ENCODE peak calls at places on chromosome 7, in seven cellular contexts. Y, A, U, R, O, H and V are unnamed samples.

GRCh38 chr7:121006731-121007315 is 18.3 kb downstream of the CPED1 start:
- ATAC-seq in R (no peak), H (no peak), A (peak; percentile 74), Y (no peak), U (peak; percentile 31), O (peak; percentile 63), V (no peak)

GRCh38 chr7:17031903-17032551 is 150.2 kb upstream of the AGR3 start:
- ATAC-seq in H (peak; percentile 69), O (no peak), U (no peak), A (no peak), Y (no peak), R (no peak), V (no peak)

GRCh38 chr7:116540743-116541142 is 15.9 kb downstream of the CAV1 start:
- ATAC-seq in H (no peak), Y (no peak), O (no peak), U (no peak), R (no peak), A (no peak), V (no peak)

GRCh38 chr7:99248391-99249067 is 24.1 kb upstream of the MYH16 start:
- ATAC-seq in O (no peak), H (no peak), U (no peak), Y (no peak), R (no peak), A (no peak), V (no peak)

GRCh38 chr7:857661-858060 is 18.7 kb upstream of the GET4 start:
- ATAC-seq in O (no peak), A (no peak), H (no peak), Y (no peak), U (no peak), R (no peak), V (no peak)

GRCh38 chr7:148286150-148286549 is 304.4 kb upstream of the C7orf33 start:
- ATAC-seq in O (peak; percentile 87), H (no peak), Y (no peak), R (no peak), A (peak; percentile 75), U (peak; percentile 95), V (no peak)

GRCh38 chr7:23544913-23545354 is 13.2 kb upstream of the TRA2A start:
- ATAC-seq in H (peak; percentile 58), Y (no peak), O (peak; percentile 82), R (peak; percentile 43), A (no peak), U (peak; percentile 87), V (peak; percentile 86)

GRCh38 chr7:98418271-98418635 is 17.4 kb upstream of the BAIAP2L1 start:
- ATAC-seq in Y (no peak), O (no peak), R (no peak), A (no peak), U (peak; percentile 7), H (no peak), V (no peak)

GRCh38 chr7:63029207-63029522 is 969.5 kb upstream of the ZNF722 start:
- ATAC-seq in O (no peak), A (no peak), U (no peak), R (no peak), Y (no peak), H (no peak), V (no peak)

GRCh38 chr7:96017877-96018276 is 245.5 kb downstream of the DYNC1I1 start:
- ATAC-seq in O (no peak), U (no peak), R (no peak), A (no peak), H (no peak), Y (no peak), V (no peak)

GRCh38 chr7:96679886-96680285 is 29.8 kb downstream of the SEM1 start:
- ATAC-seq in A (no peak), H (peak; percentile 60), Y (no peak), O (peak; percentile 88), U (no peak), R (no peak), V (no peak)

GRCh38 chr7:88331322-88331721 is 24.6 kb upstream of the STEAP4 start:
- ATAC-seq in U (no peak), R (no peak), H (no peak), O (no peak), Y (no peak), A (peak; percentile 79), V (no peak)

GRCh38 chr7:668139-668871 is 58.2 kb upstream of the DNAAF5 start:
- ATAC-seq in O (no peak), Y (peak; percentile 28), R (no peak), A (peak; percentile 89), U (peak; percentile 33), H (peak; percentile 33), V (no peak)

GRCh38 chr7:74256446-74257408 is 2.5 kb upstream of the RFC2 start:
- ATAC-seq in U (no peak), A (peak; percentile 52), R (no peak), Y (no peak), O (no peak), H (no peak), V (no peak)

GRCh38 chr7:105219771-105220160 is 169.0 kb downstream of the SRPK2 start:
- ATAC-seq in H (no peak), R (no peak), O (no peak), A (no peak), Y (no peak), U (no peak), V (no peak)

GRCh38 chr7:50185188-50185587 is 92.1 kb upstream of the ZPBP start:
- ATAC-seq in O (no peak), Y (no peak), R (no peak), H (no peak), U (peak; percentile 52), A (peak; percentile 58), V (peak; percentile 60)